ENCODE peak calls at places on chromosomes 2 and 18, in five cellular contexts. U, R, Z, B and Y are unnamed samples.

GRCh38 chr18:12295389-12296086 is 12.5 kb upstream of the TUBB6 start:
- DNase-seq in U (no peak), R (no peak), Z (no peak), B (no peak), Y (no peak)

GRCh38 chr2:197198890-197199289 is 111.7 kb downstream of the ANKRD44 start:
- DNase-seq in U (peak; percentile 30), R (no peak), Z (no peak), B (no peak), Y (peak; percentile 83)

GRCh38 chr2:160208662-160209229 is 8.7 kb upstream of the ITGB6 start:
- DNase-seq in U (no peak), R (no peak), Z (no peak), B (no peak), Y (no peak)

GRCh38 chr18:47050468-47050867 is 15.0 kb upstream of the ELOA2 start:
- DNase-seq in U (peak; percentile 26), R (no peak), Z (peak; percentile 6), B (no peak), Y (peak; percentile 5)

GRCh38 chr2:230586328-230586982 is 126.2 kb upstream of the CAB39 start:
- DNase-seq in U (no peak), R (no peak), Z (no peak), B (no peak), Y (no peak)

GRCh38 chr2:39875182-39875913 is 96.3 kb upstream of the THUMPD2 start:
- DNase-seq in U (no peak), R (no peak), Z (no peak), B (peak; percentile 63), Y (no peak)

GRCh38 chr2:9666306-9666705 is 35.5 kb upstream of the YWHAQ start:
- DNase-seq in U (no peak), R (no peak), Z (no peak), B (no peak), Y (no peak)

GRCh38 chr2:232418466-232419244 is 12.0 kb downstream of the ALPG start:
- DNase-seq in U (peak; percentile 34), R (no peak), Z (peak; percentile 19), B (peak; percentile 47), Y (peak; percentile 48)

GRCh38 chr2:24972315-24972958 is 682 bp upstream of the DNAJC27 start:
- DNase-seq in U (peak; percentile 61), R (no peak), Z (no peak), B (peak; percentile 67), Y (peak; percentile 39)